ENCODE peak calls at places on chromosomes 3 and 15, in five cellular contexts. C, J, F, I and T are unnamed samples.

GRCh38 chr3:28286595-28286994 is 45.2 kb downstream of the CMC1 start:
- DNase-seq in C (no peak), J (peak), F (no peak), I (peak), T (peak)

GRCh38 chr15:69893863-69894262 is 203.9 kb downstream of the TLE3 start:
- DNase-seq in C (no peak), J (peak), F (no peak), I (peak), T (no peak)

GRCh38 chr3:6112546-6112945 is 748.4 kb upstream of the GRM7 start:
- DNase-seq in C (no peak), J (no peak), F (no peak), I (no peak), T (no peak)

GRCh38 chr3:15462451-15462850 is 35.1 kb downstream of the EAF1 start:
- DNase-seq in C (no peak), J (no peak), F (no peak), I (no peak), T (no peak)

GRCh38 chr3:42165211-42165610 is 74.1 kb downstream of the TRAK1 start:
- DNase-seq in C (no peak), J (no peak), F (no peak), I (no peak), T (no peak)

GRCh38 chr15:45795487-45796069 is 160.7 kb downstream of the SQOR start:
- DNase-seq in C (peak), J (peak), F (no peak), I (peak), T (peak)

GRCh38 chr15:40743466-40743865 is 11.6 kb downstream of the RMDN3 start:
- DNase-seq in C (no peak), J (no peak), F (no peak), I (no peak), T (no peak)

GRCh38 chr3:13189639-13190375 is 116.6 kb upstream of the IQSEC1 start:
- DNase-seq in C (no peak), J (peak), F (no peak), I (no peak), T (no peak)

GRCh38 chr15:67103869-67104268 is 38.5 kb downstream of the SMAD3 start:
- DNase-seq in C (no peak), J (no peak), F (no peak), I (no peak), T (no peak)

GRCh38 chr15:40367673-40368611 is 9.9 kb downstream of the DISP2 start:
- DNase-seq in C (peak), J (peak), F (peak), I (no peak), T (no peak)

GRCh38 chr3:177195242-177195940 is 1.9 kb downstream of the TBL1XR1 start:
- DNase-seq in C (peak), J (no peak), F (no peak), I (peak), T (peak)

GRCh38 chr3:52068055-52068704 is 11.8 kb upstream of the DUSP7 start:
- DNase-seq in C (no peak), J (no peak), F (no peak), I (no peak), T (no peak)

GRCh38 chr3:77125934-77126333 is 86.0 kb downstream of the ROBO2 start:
- DNase-seq in C (no peak), J (no peak), F (no peak), I (no peak), T (no peak)

GRCh38 chr15:43887901-43888300 is 61.1 kb downstream of the WDR76 start:
- DNase-seq in C (no peak), J (no peak), F (no peak), I (no peak), T (no peak)

GRCh38 chr15:47384316-47384715 is 333.0 kb upstream of the SEMA6D start:
- DNase-seq in C (no peak), J (peak), F (no peak), I (no peak), T (no peak)

GRCh38 chr3:140736863-140737460 is 59.1 kb downstream of the TRIM42 start:
- DNase-seq in C (peak), J (peak), F (no peak), I (peak), T (peak)

GRCh38 chr3:98812851-98813374 is 49.8 kb downstream of the ST3GAL6 start:
- DNase-seq in C (peak), J (peak), F (no peak), I (peak), T (peak)

GRCh38 chr15:99306694-99307338 is 55.5 kb downstream of the LRRC28 start:
- DNase-seq in C (no peak), J (no peak), F (no peak), I (peak), T (peak)

GRCh38 chr15:84975871-84976351 is 5.7 kb upstream of the PDE8A start:
- DNase-seq in C (no peak), J (no peak), F (no peak), I (no peak), T (no peak)

GRCh38 chr15:80216911-80217310 is 35.1 kb downstream of the CTXND1 start:
- DNase-seq in C (no peak), J (no peak), F (no peak), I (no peak), T (no peak)

GRCh38 chr3:170425491-170426239 is 7.0 kb downstream of the CLDN11 start:
- DNase-seq in C (no peak), J (no peak), F (no peak), I (no peak), T (no peak)

GRCh38 chr3:172195393-172195754 is 156.0 kb downstream of the FNDC3B start:
- DNase-seq in C (no peak), J (no peak), F (no peak), I (no peak), T (no peak)

GRCh38 chr3:149342413-149343340 is 9.2 kb upstream of the TM4SF18 start:
- DNase-seq in C (peak), J (peak), F (no peak), I (no peak), T (no peak)

GRCh38 chr3:55683666-55684270 is 196.7 kb upstream of the WNT5A start:
- DNase-seq in C (no peak), J (no peak), F (no peak), I (no peak), T (no peak)